ENCODE peak calls at places on chromosomes 12 and 14, in nine cellular contexts. L is ovary; J is foreskin fibroblast; X is neural progenitor cell; C is stimulated activated effector memory CD8-positive, alpha-beta T cell treated with anti-CD3 and anti-CD28 coated beads, Interleukin-12 subunit alpha, Interleukin-12 subunit beta, amount 100 ng/mL, for 72 hours; R is kidney epithelial cell; V is activated CD8-positive, alpha-beta memory T cell treated with anti-CD3 and anti-CD28 coated beads for 24 hours; P is SW480; D is CD14-positive monocyte. N is an unnamed sample.
A peak's percentile ranks its signal among the peaks of the same experiment; 100 is the strongest.

GRCh38 chr12:124694250-124694649 is 126.8 kb upstream of the NCOR2 start:
- DNase-seq in C (no peak), L (no peak), J (no peak), D (no peak), R (no peak), P (peak; percentile 30), V (no peak), X (no peak), N (no peak)

GRCh38 chr12:121579190-121579791 is 1.5 kb downstream of the KDM2B start:
- DNase-seq in J (no peak), L (peak; percentile 60), P (no peak), V (no peak), D (no peak), R (no peak), X (peak; percentile 65), C (peak; percentile 21), N (no peak)

GRCh38 chr12:74780458-74781241 is 243.0 kb downstream of the ATXN7L3B start:
- DNase-seq in R (peak; percentile 48), L (no peak), D (no peak), J (no peak), X (no peak), V (no peak), C (no peak), P (no peak), N (no peak)

GRCh38 chr12:49131973-49132461 is 822 bp upstream of the TUBA1B start:
- DNase-seq in V (no peak), R (no peak), X (no peak), C (no peak), L (no peak), J (peak; percentile 44), D (no peak), P (peak; percentile 64), N (no peak)

GRCh38 chr14:44941591-44941990 is 20.2 kb downstream of the KLHL28 start:
- DNase-seq in V (no peak), J (no peak), X (no peak), D (no peak), R (no peak), C (no peak), L (no peak), P (no peak), N (no peak)

GRCh38 chr12:57342207-57342691 is 88.6 kb downstream of the R3HDM2 start:
- DNase-seq in X (peak; percentile 41), J (peak; percentile 2), L (peak; percentile 55), C (no peak), P (no peak), R (peak; percentile 4), D (no peak), V (no peak), N (no peak)

GRCh38 chr12:67754933-67755697 is 106.6 kb downstream of the DYRK2 start:
- DNase-seq in D (no peak), V (no peak), P (no peak), R (no peak), J (no peak), X (no peak), L (no peak), C (no peak), N (no peak)

GRCh38 chr12:828726-829395 is 76.5 kb downstream of the WNK1 start:
- DNase-seq in L (no peak), R (no peak), X (no peak), C (no peak), D (no peak), V (no peak), P (no peak), J (no peak), N (no peak)

GRCh38 chr14:71488703-71489141 is 443.5 kb upstream of the RGS6 start:
- DNase-seq in X (no peak), C (no peak), V (no peak), L (no peak), D (no peak), P (no peak), R (no peak), J (peak; percentile 17), N (no peak)

GRCh38 chr12:124397807-124398577 is 103.1 kb downstream of the RFLNA start:
- DNase-seq in P (no peak), V (no peak), C (no peak), R (no peak), L (peak; percentile 71), D (no peak), X (no peak), J (no peak), N (no peak)

GRCh38 chr14:84519836-84520235 is 1010.1 kb upstream of the FLRT2 start:
- DNase-seq in J (no peak), P (no peak), R (no peak), L (no peak), D (no peak), V (no peak), X (no peak), C (no peak), N (no peak)

GRCh38 chr12:96170328-96170727 is 23.8 kb upstream of the ELK3 start:
- DNase-seq in V (no peak), C (no peak), J (no peak), X (no peak), D (no peak), R (no peak), P (no peak), L (no peak), N (no peak)

GRCh38 chr12:26748741-26749431 is 84.1 kb downstream of the ITPR2 start:
- DNase-seq in X (no peak), L (no peak), P (no peak), D (no peak), R (no peak), J (peak; percentile 39), V (no peak), C (no peak), N (no peak)

GRCh38 chr12:51200806-51201205 is 17.1 kb downstream of the POU6F1 start:
- DNase-seq in V (no peak), L (no peak), X (no peak), C (no peak), J (no peak), D (no peak), P (no peak), R (no peak), N (no peak)

GRCh38 chr12:56658921-56659320 is 13.1 kb upstream of the ATP5F1B start:
- DNase-seq in L (no peak), R (no peak), V (no peak), D (no peak), P (no peak), X (no peak), J (no peak), C (no peak), N (no peak)

GRCh38 chr14:101227611-101228594 is 324.4 kb upstream of the RTL1 start:
- DNase-seq in L (no peak), R (no peak), J (no peak), D (no peak), P (no peak), X (no peak), V (no peak), C (no peak), N (no peak)

GRCh38 chr14:74647834-74648361 is 35.9 kb upstream of the LTBP2 start:
- DNase-seq in D (no peak), J (no peak), R (no peak), C (no peak), X (no peak), L (peak; percentile 71), V (no peak), P (no peak), N (no peak)

GRCh38 chr12:43805149-43805856 is 814 bp downstream of the TWF1 start:
- DNase-seq in X (peak; percentile 13), P (peak; percentile 40), J (no peak), R (no peak), V (no peak), D (no peak), L (no peak), C (no peak), N (no peak)

GRCh38 chr14:102525213-102526143 is 15.9 kb upstream of the ANKRD9 start:
- DNase-seq in X (no peak), R (no peak), C (no peak), D (no peak), L (no peak), P (peak; percentile 86), V (no peak), J (peak; percentile 41), N (no peak)

GRCh38 chr12:117674313-117674712 is 294.5 kb downstream of the KSR2 start:
- DNase-seq in C (no peak), J (no peak), D (no peak), X (no peak), P (peak; percentile 77), L (no peak), R (no peak), V (no peak), N (no peak)

N was measured in D721Med.